ENCODE peak calls at places on chromosomes 1 and 21, in six cellular contexts. A is SJSA1, Z is neuronal stem cell, P is kidney, S is right lobe of liver, F is Peyer's patch. E is an unnamed sample.

GRCh38 chr1:56868761-56869160 is 14.2 kb downstream of the C8A start:
- DNase-seq in A (no peak), Z (no peak), P (no peak), S (no peak), F (no peak), E (no peak)

GRCh38 chr1:10824821-10825540 is 28.5 kb upstream of the CASZ1 start:
- DNase-seq in A (no peak), Z (no peak), P (no peak), S (no peak), F (no peak), E (peak)

GRCh38 chr1:178492341-178492740 is 4.4 kb downstream of the CLEC20A start:
- DNase-seq in A (no peak), Z (no peak), P (no peak), S (no peak), F (no peak), E (no peak)

GRCh38 chr1:153534226-153534932 is 1.4 kb downstream of the S100A6 start:
- DNase-seq in A (no peak), Z (no peak), P (no peak), S (no peak), F (peak), E (no peak)

GRCh38 chr1:36511804-36512798 is 29.4 kb upstream of the CSF3R start:
- DNase-seq in A (no peak), Z (no peak), P (no peak), S (no peak), F (no peak), E (no peak)

GRCh38 chr1:78645728-78646127 is 3.9 kb upstream of the IFI44 start:
- DNase-seq in A (no peak), Z (no peak), P (no peak), S (no peak), F (no peak), E (no peak)

GRCh38 chr21:31107151-31107785 is 69.0 kb upstream of the KRTAP19-8 start:
- DNase-seq in A (no peak), Z (no peak), P (no peak), S (no peak), F (no peak), E (no peak)

GRCh38 chr21:44982558-44983244 is 42.9 kb downstream of the SLX9 start:
- DNase-seq in A (no peak), Z (no peak), P (peak), S (no peak), F (no peak), E (no peak)

GRCh38 chr1:6098303-6099215 is 52.9 kb downstream of the KCNAB2 start:
- DNase-seq in A (peak), Z (no peak), P (peak), S (no peak), F (peak), E (no peak)

GRCh38 chr1:208291923-208292711 is 47.9 kb upstream of the PLXNA2 start:
- DNase-seq in A (no peak), Z (no peak), P (no peak), S (peak), F (no peak), E (no peak)

GRCh38 chr1:153353226-153353947 is 4.3 kb upstream of the S100A9 start:
- DNase-seq in A (no peak), Z (no peak), P (no peak), S (peak), F (no peak), E (no peak)

GRCh38 chr1:56933161-56933560 is 32.7 kb downstream of the C8B start:
- DNase-seq in A (no peak), Z (no peak), P (no peak), S (no peak), F (no peak), E (no peak)

GRCh38 chr1:82491301-82491986 is 690.7 kb downstream of the ADGRL2 start:
- DNase-seq in A (no peak), Z (no peak), P (no peak), S (no peak), F (no peak), E (no peak)

GRCh38 chr1:179926494-179927205 is 28.0 kb upstream of the CEP350 start:
- DNase-seq in A (no peak), Z (no peak), P (no peak), S (no peak), F (no peak), E (no peak)

DNA sequence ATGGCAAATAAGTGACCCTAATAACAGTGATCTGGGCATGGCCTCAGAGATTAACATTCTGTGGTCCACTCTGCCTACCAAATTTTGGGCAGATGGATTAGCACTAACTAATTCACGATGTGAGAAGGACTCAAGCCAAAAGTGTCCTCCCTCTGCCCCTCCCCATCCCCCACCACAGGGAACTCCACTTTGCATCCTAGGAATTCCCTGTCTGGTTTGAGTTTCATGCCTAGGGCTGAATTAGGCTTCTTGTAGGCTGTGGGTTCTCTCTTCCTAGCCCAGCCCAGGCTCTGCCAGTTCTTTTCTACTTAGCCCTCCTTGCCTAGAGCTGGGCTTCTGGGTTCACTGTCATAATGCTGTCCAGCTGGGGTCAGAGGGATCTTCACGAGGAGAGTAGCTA is 64.1 kb downstream of the ATP2B4 start:
- DNase-seq in A (no peak), Z (no peak), P (no peak), S (no peak), F (no peak), E (no peak)
- H3K27ac ChIP-seq in A (no peak), Z (no peak), P (no peak), S (no peak), F (no peak), E (no peak)

GRCh38 chr1:109878531-109878930 is 32.1 kb upstream of the CSF1 start:
- DNase-seq in A (no peak), Z (no peak), P (no peak), S (peak), F (no peak), E (no peak)

GRCh38 chr1:109877776-109878175 is 32.9 kb upstream of the CSF1 start:
- DNase-seq in A (no peak), Z (no peak), P (no peak), S (no peak), F (no peak), E (no peak)

GRCh38 chr1:109877320-109877771 is 33.3 kb upstream of the CSF1 start:
- DNase-seq in A (peak), Z (peak), P (peak), S (peak), F (no peak), E (no peak)

GRCh38 chr1:109875874-109876273 is 34.8 kb upstream of the CSF1 start:
- DNase-seq in A (no peak), Z (no peak), P (no peak), S (peak), F (no peak), E (no peak)

DNA sequence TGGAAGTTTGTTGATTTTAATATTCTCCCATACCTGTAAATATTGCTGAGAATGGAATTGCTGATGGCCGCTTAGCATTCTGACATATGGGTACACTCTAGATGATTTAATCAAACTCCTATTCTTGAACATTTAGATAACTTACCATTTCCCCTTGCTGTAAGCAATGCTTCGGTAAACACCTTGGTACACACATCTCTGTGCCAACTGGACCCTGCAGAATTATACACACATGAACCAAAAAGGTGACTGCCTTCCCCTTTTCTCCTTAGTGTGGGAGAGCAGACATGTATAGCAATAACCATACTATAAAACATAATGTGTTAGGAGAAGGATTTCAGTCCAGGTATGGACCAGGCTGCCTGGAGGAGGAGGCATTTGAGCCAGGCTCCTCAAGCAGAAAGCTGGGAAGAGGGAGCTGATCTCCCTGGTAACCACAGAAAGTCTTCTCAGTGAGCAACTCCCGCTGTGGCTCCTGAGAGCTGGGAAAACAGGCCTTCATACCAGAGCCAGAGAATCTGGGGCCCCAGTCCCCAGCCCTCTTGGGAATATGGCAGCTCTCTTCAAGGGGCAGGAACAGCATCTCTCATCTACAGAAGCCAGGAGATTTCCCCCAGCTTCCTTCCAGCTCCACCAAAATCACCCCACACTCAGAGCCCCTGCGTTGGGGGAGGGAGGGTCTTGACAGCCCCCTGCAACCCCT is 33.9 kb upstream of the CSF1 start:
- DNase-seq in A (no peak), Z (no peak), P (no peak), S (peak), F (no peak), E (no peak)
- H3K27ac ChIP-seq in A (peak), Z (peak), P (peak), S (peak), F (peak), E (peak)

DNA sequence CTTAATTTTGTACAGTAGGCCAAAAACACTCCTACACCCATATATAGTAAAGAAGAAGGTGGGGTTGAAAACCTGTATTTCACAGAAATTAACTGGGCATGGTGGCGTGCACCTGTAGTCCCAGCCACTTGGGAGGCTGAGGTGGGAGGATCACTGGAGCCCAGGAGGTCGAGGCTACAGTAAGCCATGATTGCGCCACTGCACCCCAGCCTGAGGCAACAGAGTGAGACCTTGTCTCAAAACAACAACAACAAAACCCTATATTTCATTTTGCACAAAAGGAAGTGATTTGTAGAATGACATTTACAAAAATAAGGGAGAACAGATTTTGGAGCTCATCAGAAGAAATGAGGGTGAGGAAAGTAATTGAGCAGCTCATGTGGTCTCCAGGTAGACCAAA is 2.2 kb upstream of the LYPLA2 start:
- DNase-seq in A (no peak), Z (no peak), P (no peak), S (no peak), F (no peak), E (no peak)
- H3K27ac ChIP-seq in A (no peak), Z (no peak), P (no peak), S (no peak), F (no peak), E (no peak)

GRCh38 chr1:175191654-175192053 is 922 bp downstream of the KIAA0040 start:
- DNase-seq in A (no peak), Z (no peak), P (no peak), S (no peak), F (no peak), E (peak)
- H3K27ac ChIP-seq in A (no peak), Z (no peak), P (peak), S (peak), F (peak), E (peak)

GRCh38 chr1:203035111-203036000 is 9.1 kb downstream of the PPFIA4 start:
- DNase-seq in A (no peak), Z (no peak), P (peak), S (peak), F (no peak), E (no peak)
- H3K27ac ChIP-seq in A (no peak), Z (no peak), P (no peak), S (no peak), F (no peak), E (no peak)

DNA sequence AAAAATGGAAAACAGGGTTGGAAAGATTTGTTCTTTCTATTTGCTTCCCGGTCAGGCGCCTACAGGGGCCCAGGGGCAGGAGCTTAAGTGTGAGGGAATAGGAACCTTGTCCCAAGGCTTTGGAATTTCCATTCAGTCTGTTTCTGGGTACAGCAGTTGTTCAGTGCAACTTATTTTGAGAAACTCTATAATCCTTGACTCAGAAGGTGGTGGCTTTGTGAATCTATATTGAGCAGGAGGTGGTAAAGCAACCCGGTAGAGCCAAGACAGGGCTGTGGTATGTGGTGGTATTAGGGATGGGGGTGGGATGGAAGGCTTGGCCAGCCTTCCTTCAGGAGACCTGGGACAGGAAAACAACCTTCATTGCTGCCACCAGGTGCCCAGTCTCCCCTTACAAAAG is 20.0 kb downstream of the GJA5 start:
- DNase-seq in A (no peak), Z (no peak), P (no peak), S (no peak), F (no peak), E (no peak)
- H3K27ac ChIP-seq in A (no peak), Z (no peak), P (no peak), S (no peak), F (no peak), E (no peak)

GRCh38 chr1:92903765-92904164 is 57.5 kb downstream of the DIPK1A start:
- DNase-seq in A (no peak), Z (no peak), P (no peak), S (no peak), F (no peak), E (no peak)
- H3K27ac ChIP-seq in A (no peak), Z (no peak), P (no peak), S (no peak), F (no peak), E (no peak)

DNA sequence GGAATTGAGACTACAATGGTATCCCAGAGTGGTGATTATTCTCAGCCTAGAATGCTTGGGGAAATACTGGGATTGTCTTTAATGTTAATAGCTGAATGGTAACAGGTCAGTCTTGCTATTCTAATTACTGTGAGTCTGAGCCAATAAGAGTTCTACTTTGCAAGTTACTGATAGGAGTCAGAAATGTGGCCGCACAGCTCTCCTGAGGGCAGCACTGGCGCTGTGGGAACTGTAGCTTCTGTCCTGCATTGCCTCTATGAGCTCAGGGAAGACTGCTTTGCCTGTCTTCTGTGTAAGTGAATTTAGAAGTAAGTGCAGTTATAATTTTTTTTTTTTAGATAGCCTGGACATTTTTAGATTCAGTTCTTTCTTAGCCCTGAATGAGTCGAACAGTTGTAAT is 10.0 kb upstream of the VAMP3 start:
- DNase-seq in A (no peak), Z (no peak), P (no peak), S (no peak), F (no peak), E (no peak)
- H3K27ac ChIP-seq in A (no peak), Z (no peak), P (no peak), S (no peak), F (peak), E (no peak)

DNA sequence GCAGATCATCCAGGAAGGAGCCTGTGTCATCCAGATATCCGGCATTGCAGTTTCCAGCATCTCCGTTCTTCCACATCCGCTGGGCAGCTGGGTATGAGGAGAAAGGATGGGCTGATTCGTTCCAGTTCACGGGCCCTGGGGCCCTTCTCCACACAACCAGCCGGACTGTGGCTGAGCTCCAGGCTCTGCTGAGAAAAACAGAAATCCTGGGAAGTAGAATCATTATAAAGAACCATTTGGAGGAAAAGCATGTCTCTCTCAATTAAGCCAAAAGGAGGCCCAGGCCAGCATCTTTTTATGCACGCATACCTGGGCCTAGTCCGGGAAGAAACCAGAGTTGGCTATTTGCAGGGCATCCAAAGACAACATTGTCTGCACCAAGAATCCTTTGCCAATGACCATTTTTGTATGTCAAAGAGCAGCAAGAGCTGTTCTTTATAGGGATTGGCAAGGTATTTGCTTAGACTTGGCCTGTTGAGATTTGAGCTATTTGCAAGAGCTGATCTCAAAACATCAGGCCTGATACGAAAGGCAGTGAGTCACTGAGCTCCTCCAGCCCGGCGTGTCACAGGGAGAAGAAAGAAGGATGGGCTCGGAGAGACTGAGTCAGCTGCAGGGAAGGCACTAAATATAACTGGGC is 84.9 kb upstream of the ARHGEF16 start:
- DNase-seq in A (no peak), Z (no peak), P (no peak), S (no peak), F (no peak), E (no peak)
- H3K27ac ChIP-seq in A (no peak), Z (no peak), P (peak), S (no peak), F (peak), E (peak)